ENCODE peak calls at places on chromosome 4, in four cellular contexts. M is A549, Q is psoas muscle, Z is mesendoderm. T is an unnamed sample.

GRCh38 chr4:79743014-79743413 is 330.0 kb downstream of the ANTXR2 start:
- DNase-seq in M (no peak), Q (no peak), Z (no peak), T (no peak)

GRCh38 chr4:165326831-165327210 is 648 bp upstream of the MSMO1 start:
- DNase-seq in M (no peak), Q (no peak), Z (peak), T (peak)

GRCh38 chr4:171954650-171955049 is 141.4 kb downstream of the GALNTL6 start:
- DNase-seq in M (peak), Q (no peak), Z (peak), T (no peak)

GRCh38 chr4:128163177-128164117 is 102.3 kb downstream of the LARP1B start:
- DNase-seq in M (peak), Q (no peak), Z (peak), T (no peak)

GRCh38 chr4:7890635-7891393 is 48.8 kb downstream of the AFAP1 start:
- DNase-seq in M (peak), Q (no peak), Z (peak), T (no peak)

GRCh38 chr4:174663254-174663653 is 141.0 kb upstream of the HPGD start:
- DNase-seq in M (no peak), Q (no peak), Z (no peak), T (no peak)

GRCh38 chr4:122898370-122899150 is 23.8 kb downstream of the NUDT6 start:
- DNase-seq in M (peak), Q (no peak), Z (no peak), T (no peak)

GRCh38 chr4:11313157-11313943 is 115.3 kb downstream of the HS3ST1 start:
- DNase-seq in M (no peak), Q (no peak), Z (peak), T (no peak)

GRCh38 chr4:14726441-14727405 is 275.6 kb upstream of the CPEB2 start:
- DNase-seq in M (peak), Q (no peak), Z (peak), T (no peak)

GRCh38 chr4:78937837-78938236 is 1.4 kb downstream of the PAQR3 start:
- DNase-seq in M (peak), Q (no peak), Z (peak), T (no peak)

GRCh38 chr4:152501846-152502536 is 33.9 kb downstream of the FBXW7 start:
- DNase-seq in M (no peak), Q (no peak), Z (no peak), T (no peak)

GRCh38 chr4:147789596-147789995 is 57.7 kb downstream of the ARHGAP10 start:
- DNase-seq in M (no peak), Q (no peak), Z (no peak), T (no peak)

GRCh38 chr4:147786031-147786430 is 54.1 kb downstream of the ARHGAP10 start:
- DNase-seq in M (no peak), Q (no peak), Z (no peak), T (no peak)

GRCh38 chr4:147788791-147789190 is 56.9 kb downstream of the ARHGAP10 start:
- DNase-seq in M (no peak), Q (no peak), Z (no peak), T (no peak)

GRCh38 chr4:147786531-147786930 is 54.6 kb downstream of the ARHGAP10 start:
- DNase-seq in M (no peak), Q (no peak), Z (no peak), T (no peak)

GRCh38 chr4:147787204-147787603 is 55.3 kb downstream of the ARHGAP10 start:
- DNase-seq in M (no peak), Q (peak), Z (peak), T (no peak)
- H3K27ac ChIP-seq in M (no peak), Q (peak), Z (no peak), T (no peak)

GRCh38 chr4:1337376-1337831 is 9.6 kb upstream of the UVSSA start:
- DNase-seq in M (no peak), Q (no peak), Z (peak), T (no peak)
- H3K27ac ChIP-seq in M (no peak), Q (no peak), Z (no peak), T (no peak)

DNA sequence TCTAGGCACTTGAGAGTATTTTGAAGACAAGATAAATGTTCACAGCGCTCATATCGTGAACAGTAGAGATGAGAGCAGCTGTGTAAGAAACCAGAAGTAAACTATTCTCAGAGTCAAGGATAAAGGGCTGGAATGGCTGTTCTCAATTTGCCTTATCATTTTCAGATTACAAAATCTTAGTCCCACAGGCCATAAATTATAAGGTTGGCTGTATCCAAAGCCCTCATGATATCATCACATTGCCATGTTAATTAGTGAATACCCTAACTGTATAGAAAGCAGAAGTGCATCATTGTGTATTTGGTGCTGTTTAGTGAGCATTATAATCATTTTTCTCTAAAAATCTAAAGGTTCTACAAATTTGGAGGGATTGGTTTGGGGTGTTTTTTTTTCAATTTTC is 168.9 kb upstream of the EDNRA start:
- DNase-seq in M (no peak), Q (no peak), Z (no peak), T (no peak)
- H3K27ac ChIP-seq in M (no peak), Q (no peak), Z (no peak), T (no peak)

DNA sequence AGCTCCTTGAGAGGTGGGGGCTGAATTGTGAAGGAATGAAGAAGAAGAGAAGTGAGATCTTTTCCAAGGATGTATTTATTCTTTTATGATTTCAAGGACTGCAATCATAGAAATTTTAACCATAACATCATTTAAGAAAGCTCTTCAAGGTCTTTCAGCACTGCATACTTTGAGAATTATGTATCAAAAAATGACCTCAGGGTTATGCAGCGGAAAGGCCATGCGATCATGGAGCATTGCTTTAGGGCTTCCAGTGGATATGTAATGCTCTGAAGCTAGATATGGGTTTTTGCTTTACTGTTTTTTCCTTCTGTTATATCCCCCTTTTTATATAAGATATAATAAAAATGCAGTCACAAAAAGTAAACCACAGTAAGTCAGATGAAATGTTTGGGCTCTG is 38.7 kb downstream of the SGMS2 start:
- DNase-seq in M (no peak), Q (no peak), Z (no peak), T (no peak)
- H3K27ac ChIP-seq in M (peak), Q (no peak), Z (no peak), T (no peak)